ENCODE peak calls at places on chromosome 9, in nine cellular contexts. O is gastrocnemius medialis, C is lung, D is A549, V is heart right ventricle, G is tibial artery, T is fibroblast of lung, Z is tibial nerve, R is cardiac muscle cell. Y is an unnamed sample. For H3K9me3, the result is how much of the 10 kb centered on the place peaks cover.

GRCh38 chr9:32524558-32525461 is 1.2 kb downstream of the RIGI start:
- DNase-seq in G (no peak), C (peak), O (no peak), D (no peak), T (peak), Z (no peak), R (peak), V (no peak), Y (no peak)

GRCh38 chr9:98374385-98375051 is 119.1 kb upstream of the TBC1D2 start:
- DNase-seq in G (no peak), V (no peak), T (peak), Z (no peak), D (peak), R (peak), C (no peak), O (no peak), Y (peak)

GRCh38 chr9:18163146-18163545 is 310.8 kb upstream of the ADAMTSL1 start:
- DNase-seq in G (no peak), O (no peak), R (no peak), T (no peak), V (no peak), D (no peak), Z (no peak), C (no peak), Y (no peak)

GRCh38 chr9:106639873-106640568 is 222.9 kb upstream of the ZNF462 start:
- DNase-seq in Z (no peak), T (no peak), G (no peak), D (no peak), V (no peak), R (no peak), C (no peak), O (no peak), Y (no peak)

GRCh38 chr9:97572892-97573365 is 60.2 kb downstream of the TSTD2 start:
- DNase-seq in R (no peak), D (no peak), C (no peak), Z (no peak), O (no peak), V (no peak), G (peak), T (no peak), Y (no peak)

GRCh38 chr9:36327903-36328302 is 69.7 kb upstream of the GNE start:
- DNase-seq in Z (no peak), C (no peak), O (no peak), T (peak), V (no peak), D (no peak), G (no peak), R (peak), Y (peak)

GRCh38 chr9:125293134-125293533 is 31.5 kb downstream of the GAPVD1 start:
- DNase-seq in Z (no peak), R (no peak), T (no peak), D (no peak), O (no peak), V (no peak), C (no peak), G (no peak), Y (peak)

GRCh38 chr9:83935276-83935890 is 14.2 kb upstream of the KIF27 start:
- DNase-seq in Z (no peak), V (no peak), R (peak), G (no peak), C (no peak), O (no peak), T (peak), D (no peak), Y (peak)

GRCh38 chr9:2271426-2271825 is 256.3 kb downstream of the SMARCA2 start:
- DNase-seq in T (peak), Z (no peak), D (no peak), G (peak), C (no peak), O (no peak), R (peak), V (no peak), Y (peak)

GRCh38 chr9:105296445-105296844 is 52.0 kb downstream of the SLC44A1 start:
- DNase-seq in R (no peak), Z (no peak), G (no peak), C (no peak), V (no peak), O (no peak), D (no peak), T (no peak), Y (no peak)
- H3K9me3 ChIP-seq in R (under half), Z (under half), G (under half), C (under half), V (under half), O (under half), D (under half), T (under half), Y (under half)

GRCh38 chr9:14345586-14346237 is 31.8 kb upstream of the NFIB start:
- DNase-seq in G (no peak), R (no peak), O (no peak), V (no peak), D (no peak), Z (no peak), C (no peak), T (no peak), Y (no peak)
- H3K27ac ChIP-seq in G (peak), R (no peak), O (peak), V (peak), D (no peak), Z (peak), C (no peak), T (no peak), Y (no peak)

GRCh38 chr9:135464181-135464580 is 15.4 kb upstream of the PPP1R26 start:
- DNase-seq in O (no peak), G (no peak), T (no peak), V (no peak), R (no peak), C (no peak), Z (no peak), D (no peak), Y (no peak)
- H3K9me3 ChIP-seq in O (under half), G (under half), T (under half), V (under half), R (under half), C (under half), Z (under half), D (under half), Y (under half)

DNA sequence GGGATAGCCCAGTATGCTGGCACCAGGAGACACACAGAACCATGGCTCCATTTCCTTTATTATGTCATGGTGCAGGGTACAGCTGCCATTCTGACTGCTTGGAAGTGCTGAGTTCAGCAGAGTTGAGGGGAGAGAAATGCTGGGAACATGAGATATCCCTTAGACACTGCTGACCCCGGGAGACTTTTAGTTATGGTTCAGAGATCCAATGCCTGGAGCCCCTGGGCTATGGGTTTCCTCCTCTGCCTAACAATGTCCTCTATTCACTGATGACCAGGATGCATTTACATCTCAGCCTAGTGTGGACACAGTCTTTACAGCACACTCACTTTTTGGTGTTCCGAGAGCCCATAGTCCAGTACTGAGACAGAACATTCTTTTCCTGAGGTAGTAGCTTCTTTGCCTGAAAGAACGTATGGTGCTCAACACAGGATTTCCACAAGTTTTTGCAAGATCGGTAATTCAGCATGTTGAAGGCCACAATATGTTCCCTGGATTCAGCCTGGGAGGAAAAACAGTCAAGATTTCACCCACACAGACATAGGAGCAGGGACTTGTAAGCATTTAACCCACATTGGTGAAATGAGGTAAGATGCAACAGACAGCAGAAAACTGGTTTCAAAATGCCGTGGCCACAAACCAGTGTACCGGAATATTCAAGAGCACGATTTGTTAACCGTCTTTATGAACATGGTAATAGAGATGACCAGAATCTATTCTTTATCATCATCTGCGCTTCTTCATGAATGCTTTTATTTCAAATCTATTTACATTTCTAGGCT is 71.3 kb downstream of the PTPN3 start:
- DNase-seq in O (no peak), Z (no peak), C (no peak), R (no peak), D (no peak), V (no peak), G (no peak), T (no peak), Y (no peak)
- H3K27ac ChIP-seq in O (peak), Z (no peak), C (no peak), R (no peak), D (no peak), V (no peak), G (no peak), T (no peak), Y (no peak)

GRCh38 chr9:113927277-113927676 is 51.2 kb downstream of the ZNF618 start:
- DNase-seq in V (no peak), R (no peak), C (no peak), G (no peak), T (no peak), O (no peak), D (no peak), Z (no peak), Y (no peak)
- H3K9me3 ChIP-seq in V (under half), R (under half), C (under half), G (under half), T (under half), O (under half), D (under half), Z (under half), Y (under half)

GRCh38 chr9:127916665-127917581 is at the start of gene ST6GALNAC4:
- DNase-seq in Z (peak), D (peak), G (peak), V (peak), O (peak), C (peak), T (peak), R (peak), Y (peak)

GRCh38 chr9:127919253-127919815 is 2.5 kb upstream of the ST6GALNAC4 start:
- DNase-seq in Z (peak), T (peak), C (peak), R (peak), O (peak), G (peak), D (peak), V (peak), Y (peak)

GRCh38 chr9:127920794-127921193 is 4.0 kb upstream of the ST6GALNAC4 start:
- DNase-seq in O (no peak), Z (no peak), T (no peak), V (no peak), D (no peak), G (no peak), C (no peak), R (no peak), Y (no peak)

GRCh38 chr9:127917603-127918002 is 762 bp upstream of the ST6GALNAC4 start:
- DNase-seq in O (no peak), G (no peak), D (no peak), T (no peak), R (no peak), V (no peak), C (no peak), Z (no peak), Y (no peak)

DNA sequence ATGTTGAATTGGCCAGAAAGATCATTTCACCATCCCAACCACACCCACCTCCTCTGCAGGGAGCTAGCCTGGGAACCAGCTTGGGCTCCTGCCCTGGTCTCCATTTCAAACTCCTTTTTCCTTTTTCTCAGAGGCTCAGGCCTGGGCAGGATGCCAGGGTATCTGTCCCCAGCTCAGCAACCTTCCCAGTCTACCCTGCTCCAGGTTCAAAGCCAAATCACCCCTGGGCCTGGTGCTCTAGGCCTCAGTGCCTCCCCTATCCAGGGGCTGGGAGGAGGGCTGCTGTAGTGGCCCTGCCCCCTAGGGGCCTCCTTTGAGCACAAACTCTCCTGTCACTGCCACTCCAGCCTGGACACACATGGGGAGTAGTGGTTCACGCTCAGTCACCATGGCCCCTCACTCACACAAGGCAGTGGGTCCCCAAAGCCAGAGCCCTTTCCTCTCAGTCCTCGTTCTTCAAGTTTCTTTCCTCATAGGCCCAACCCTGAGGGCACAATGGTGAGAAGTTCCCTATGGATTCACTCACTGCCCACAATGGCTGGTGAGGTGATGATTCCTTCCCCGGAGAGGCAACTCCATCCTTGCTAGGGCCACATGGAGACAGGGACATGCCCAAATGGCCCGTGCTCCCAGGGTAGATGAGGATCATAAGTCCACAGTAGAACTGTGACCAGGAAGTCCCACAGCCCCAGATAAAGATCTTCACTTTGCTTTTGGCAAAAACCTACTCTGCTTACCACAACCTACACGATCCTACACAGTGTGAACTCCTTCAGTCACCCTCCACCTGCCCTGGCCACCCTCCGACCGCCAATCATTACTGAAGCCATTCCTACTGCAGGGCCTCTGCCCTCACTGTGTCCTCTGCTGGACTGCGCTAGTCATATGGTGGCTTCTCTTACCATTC is 1.6 kb upstream of the ST6GALNAC4 start:
- DNase-seq in C (no peak), V (no peak), Z (no peak), R (peak), G (no peak), T (no peak), O (no peak), D (no peak), Y (peak)
- H3K27ac ChIP-seq in C (no peak), V (no peak), Z (peak), R (no peak), G (peak), T (peak), O (peak), D (peak), Y (peak)

DNA sequence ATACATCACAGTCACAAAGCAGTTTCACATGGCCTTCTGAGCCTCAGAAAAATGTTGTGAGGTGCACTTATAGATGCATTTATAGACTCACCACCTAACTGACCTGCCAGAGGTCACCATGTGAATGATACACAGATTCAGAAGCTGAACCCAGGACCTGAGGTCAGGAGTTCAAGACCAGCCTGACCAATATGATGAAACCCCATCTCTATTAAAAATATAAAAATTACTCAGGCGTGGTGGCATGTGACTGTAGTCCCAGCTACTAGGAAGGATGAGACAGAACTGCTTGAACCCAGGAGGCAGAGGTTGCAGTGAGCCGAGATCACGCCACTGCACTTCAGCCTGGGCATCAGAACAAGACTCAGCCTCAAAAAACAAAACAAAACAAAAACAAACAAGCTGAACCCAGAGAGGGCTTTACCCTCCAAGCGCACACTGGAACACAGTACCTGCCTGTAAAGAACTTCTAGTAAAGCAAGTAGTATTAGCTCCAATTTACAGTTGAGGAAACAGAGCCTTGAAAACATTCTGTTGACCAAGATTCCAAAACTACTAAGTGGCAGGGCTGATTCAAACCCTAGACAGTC is 16.3 kb downstream of the ECPAS start:
- DNase-seq in T (no peak), O (no peak), Z (no peak), R (no peak), D (no peak), C (no peak), G (no peak), V (no peak), Y (no peak)
- H3K9me3 ChIP-seq in T (under half), O (under half), Z (under half), R (under half), D (under half), C (under half), G (under half), V (under half), Y (under half)

GRCh38 chr9:128104171-128104618 is 23.3 kb downstream of the PTGES2 start:
- DNase-seq in R (no peak), T (no peak), D (no peak), C (no peak), O (peak), V (no peak), G (no peak), Z (no peak), Y (peak)

GRCh38 chr9:128102196-128102595 is 25.3 kb downstream of the PTGES2 start:
- DNase-seq in Z (no peak), G (no peak), O (no peak), C (no peak), R (no peak), T (no peak), V (no peak), D (no peak), Y (peak)

GRCh38 chr9:128102861-128103588 is 24.5 kb downstream of the PTGES2 start:
- DNase-seq in Z (no peak), V (no peak), O (peak), T (no peak), R (no peak), D (no peak), G (no peak), C (no peak), Y (peak)

GRCh38 chr9:128101690-128102089 is 25.8 kb downstream of the PTGES2 start:
- DNase-seq in Z (no peak), D (no peak), G (no peak), O (peak), V (peak), T (no peak), C (no peak), R (no peak), Y (peak)

GRCh38 chr9:128103589-128103962 is 24.0 kb downstream of the PTGES2 start:
- DNase-seq in O (no peak), T (no peak), G (no peak), D (no peak), Z (no peak), V (no peak), C (no peak), R (no peak), Y (peak)
- H3K27ac ChIP-seq in O (peak), T (no peak), G (no peak), D (no peak), Z (peak), V (no peak), C (no peak), R (no peak), Y (no peak)

GRCh38 chr9:103483471-103484096 is 488.5 kb downstream of the CYLC2 start:
- DNase-seq in O (no peak), Z (no peak), D (no peak), T (no peak), V (no peak), C (no peak), G (no peak), R (no peak), Y (no peak)
- H3K9me3 ChIP-seq in O (under half), Z (under half), D (under half), T (under half), V (under half), C (under half), G (under half), R (under half), Y (under half)

Y was measured in osteoblast.